ENCODE peak calls at places on chromosomes 13 and 19, in four cellular contexts. D is upper lobe of right lung, G is GM12865, N is lower leg skin. W is an unnamed sample.

GRCh38 chr19:16327501-16327900 is 2.9 kb downstream of the KLF2 start:
- DNase-seq in D (no peak), G (no peak), N (no peak), W (no peak)

GRCh38 chr19:1169921-1170885 is 3.9 kb downstream of the SBNO2 start:
- DNase-seq in D (peak; percentile 69), G (no peak), N (no peak), W (peak; percentile 61)

GRCh38 chr19:17385878-17386611 is 8.0 kb downstream of the CCDC194 start:
- DNase-seq in D (peak; percentile 83), G (peak; percentile 71), N (peak; percentile 91), W (peak; percentile 60)

GRCh38 chr19:1773173-1773572 is 19.9 kb downstream of the ONECUT3 start:
- DNase-seq in D (no peak), G (no peak), N (no peak), W (peak; percentile 17)

GRCh38 chr19:5075603-5076002 is 106.7 kb downstream of the KDM4B start:
- DNase-seq in D (no peak), G (no peak), N (no peak), W (no peak)

GRCh38 chr13:21478881-21479808 is 20.0 kb upstream of the ZDHHC20 start:
- DNase-seq in D (no peak), G (peak; percentile 80), N (no peak), W (peak; percentile 86)

GRCh38 chr19:15331419-15332310 is 674 bp downstream of the BRD4 start:
- DNase-seq in D (peak; percentile 85), G (peak; percentile 67), N (peak; percentile 90), W (peak; percentile 35)

GRCh38 chr13:39148513-39148961 is 110.3 kb downstream of the NHLRC3 start:
- DNase-seq in D (no peak), G (peak; percentile 21), N (no peak), W (peak; percentile 79)

GRCh38 chr13:59236309-59236939 is 927.3 kb downstream of the DIAPH3 start:
- DNase-seq in D (no peak), G (no peak), N (no peak), W (no peak)

DNA sequence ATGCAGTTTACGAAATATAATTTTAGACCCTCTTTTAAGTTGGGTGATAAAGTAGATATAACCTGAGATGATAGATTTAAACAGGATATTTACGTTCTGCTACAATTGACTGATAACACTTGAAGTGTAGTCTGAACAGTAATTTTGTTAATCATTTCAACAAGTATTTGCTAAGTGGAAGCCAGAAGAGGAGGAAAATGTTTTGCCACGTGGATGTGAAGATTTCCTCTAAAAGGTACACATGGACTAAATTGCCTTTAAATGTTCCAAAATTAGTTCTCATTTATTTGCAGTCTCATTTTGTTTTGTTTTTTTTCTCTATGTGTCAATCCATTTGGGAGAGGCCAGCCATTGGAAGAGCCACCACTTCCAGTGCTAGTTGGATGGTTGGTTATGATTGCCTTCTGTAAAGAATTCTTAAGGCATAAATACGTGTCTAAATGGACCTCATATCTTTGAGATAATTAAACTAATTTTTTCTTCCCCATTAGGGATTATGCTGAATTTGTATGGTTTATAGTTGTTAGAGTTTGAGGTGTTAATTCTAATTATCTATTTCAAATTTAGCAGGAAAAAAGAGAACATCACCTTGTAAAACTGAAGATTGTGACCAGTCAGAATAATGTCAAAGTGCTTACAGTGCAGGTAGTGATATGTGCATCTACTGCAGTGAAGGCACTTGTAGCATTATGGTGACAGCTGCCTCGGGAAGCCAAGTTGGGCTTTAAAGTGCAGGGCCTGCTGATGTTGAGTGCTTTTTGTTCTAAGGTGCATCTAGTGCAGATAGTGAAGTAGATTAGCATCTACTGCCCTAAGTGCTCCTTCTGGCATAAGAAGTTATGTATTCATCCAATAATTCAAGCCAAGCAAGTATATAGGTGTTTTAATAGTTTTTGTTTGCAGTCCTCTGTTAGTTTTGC is 2.8 kb downstream of the MIR17HG start:
- DNase-seq in D (no peak), G (peak; percentile 31), N (no peak), W (no peak)
- H3K4me3 ChIP-seq in D (peak overlapping the region; percentile 74), G (peak overlapping the region; percentile 66), N (no peak overlapping the region), W (peak overlapping the region; percentile 69)

DNA sequence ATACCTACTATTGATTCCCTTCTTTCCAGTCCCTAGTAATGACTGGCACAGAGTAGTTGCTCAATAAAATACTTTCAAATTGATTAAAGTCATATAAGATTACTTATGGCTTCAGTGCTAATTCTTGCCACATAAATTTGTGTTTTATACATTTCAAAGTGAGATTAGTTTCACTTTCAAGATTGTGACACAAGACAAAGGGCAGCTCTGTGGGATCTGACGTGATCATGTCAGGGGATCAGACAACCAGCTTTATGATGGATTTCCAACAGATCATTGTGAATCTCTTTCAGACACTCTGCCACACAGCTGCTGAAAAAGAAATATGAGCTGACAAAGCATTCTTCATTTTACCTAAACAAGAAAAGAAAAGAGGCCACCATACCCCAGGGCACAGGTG is 73.4 kb upstream of the POMP start:
- DNase-seq in D (no peak), G (peak; percentile 20), N (no peak), W (no peak)
- H3K4me3 ChIP-seq in D (no peak overlapping the region), G (no peak overlapping the region), N (no peak overlapping the region), W (no peak overlapping the region)

GRCh38 chr19:56594446-56594782 is 688 bp upstream of the ZNF71 start:
- DNase-seq in D (no peak), G (no peak), N (no peak), W (no peak)
- H3K4me3 ChIP-seq in D (peak overlapping the region; percentile 91), G (no peak overlapping the region), N (no peak overlapping the region), W (no peak overlapping the region)

GRCh38 chr13:40776681-40777165 is 5.7 kb upstream of the MRPS31 start:
- DNase-seq in D (no peak), G (peak; percentile 79), N (no peak), W (peak; percentile 32)
- H3K4me3 ChIP-seq in D (no peak overlapping the region), G (no peak overlapping the region), N (no peak overlapping the region), W (no peak overlapping the region)

GRCh38 chr19:29965529-29965928 is 23.5 kb downstream of the URI1 start:
- DNase-seq in D (no peak), G (no peak), N (no peak), W (no peak)
- H3K4me3 ChIP-seq in D (no peak overlapping the region), G (no peak overlapping the region), N (no peak overlapping the region), W (no peak overlapping the region)

DNA sequence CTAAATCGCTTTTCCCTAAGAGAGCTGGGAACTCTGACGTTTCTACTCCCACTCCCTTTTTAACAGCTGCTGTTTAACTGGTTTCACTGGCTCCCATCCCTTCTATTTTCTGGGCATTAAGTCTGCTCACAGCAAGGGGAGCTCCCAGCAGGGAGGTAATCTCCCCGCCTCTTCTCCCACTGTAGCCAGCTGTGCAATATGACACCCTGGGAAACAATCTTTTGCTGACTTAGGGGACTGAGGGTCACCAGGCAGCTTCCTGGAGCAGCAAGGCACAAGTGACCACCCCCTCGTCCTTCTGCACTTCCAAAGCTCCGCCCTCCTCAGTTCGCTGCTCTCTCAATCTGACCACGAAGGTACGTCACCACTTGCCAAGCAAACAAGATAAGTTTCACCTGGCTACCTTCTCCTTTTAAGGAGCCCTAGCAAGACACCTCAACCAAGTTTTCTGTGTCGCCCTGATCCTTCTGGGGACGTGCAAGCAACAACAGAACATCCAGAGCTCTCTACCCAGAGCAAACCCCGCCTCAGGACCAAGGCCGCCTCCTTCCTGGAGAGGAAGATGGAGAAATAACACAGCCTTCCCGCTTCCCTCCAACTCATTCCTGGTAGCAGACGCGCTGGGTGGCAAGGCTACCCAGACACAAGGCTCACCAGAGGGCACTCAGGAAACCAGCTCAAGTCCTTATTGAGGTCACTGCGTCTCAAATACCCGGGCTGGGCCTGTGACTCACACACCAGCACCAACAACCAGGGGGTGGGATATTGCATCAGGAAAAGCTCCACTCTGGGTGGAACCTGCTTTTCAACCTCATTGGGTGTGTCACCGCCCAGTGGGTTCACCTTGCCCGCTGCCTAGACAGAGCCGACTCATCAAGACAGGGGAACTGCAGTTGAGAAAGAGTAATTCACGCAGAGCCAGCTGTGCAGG is 92.4 kb downstream of the STK24 start:
- DNase-seq in D (peak; percentile 87), G (peak; percentile 84), N (peak; percentile 95), W (peak; percentile 89)
- H3K4me3 ChIP-seq in D (peak overlapping the region; percentile 6), G (no peak overlapping the region), N (no peak overlapping the region), W (peak overlapping the region; percentile 16)

GRCh38 chr19:3459965-3460582 is 20.3 kb downstream of the SMIM24 start:
- DNase-seq in D (no peak), G (no peak), N (no peak), W (no peak)

GRCh38 chr19:3465552-3465951 is 14.8 kb downstream of the SMIM24 start:
- DNase-seq in D (no peak), G (no peak), N (no peak), W (no peak)

GRCh38 chr19:3463959-3464796 is 16.1 kb downstream of the SMIM24 start:
- DNase-seq in D (no peak), G (no peak), N (no peak), W (no peak)

GRCh38 chr19:3464797-3465235 is 15.5 kb downstream of the SMIM24 start:
- DNase-seq in D (peak; percentile 66), G (no peak), N (no peak), W (no peak)

GRCh38 chr19:3463039-3463958 is 17.0 kb downstream of the SMIM24 start:
- DNase-seq in D (no peak), G (no peak), N (no peak), W (no peak)
- H3K4me3 ChIP-seq in D (no peak overlapping the region), G (no peak overlapping the region), N (no peak overlapping the region), W (no peak overlapping the region)

DNA sequence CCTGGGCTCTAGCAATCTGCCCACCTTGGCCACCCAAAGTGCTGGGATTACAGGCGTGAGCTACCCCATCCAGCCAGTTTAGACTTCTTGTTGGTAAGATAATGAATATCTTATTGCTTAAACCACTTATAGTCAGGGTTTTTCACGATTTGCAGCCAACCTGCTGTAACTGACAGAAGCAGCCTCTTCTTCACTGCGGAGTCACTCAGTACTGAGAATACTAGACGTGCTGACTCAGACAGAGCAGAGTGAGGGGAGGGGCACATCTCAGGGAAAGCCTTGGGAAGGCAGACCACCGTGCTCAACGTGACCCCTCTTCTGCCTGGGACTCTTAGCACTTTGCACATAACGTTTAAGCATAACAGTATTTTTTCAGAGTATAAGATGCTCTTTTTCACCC is 74.3 kb upstream of the ARHGEF7 start:
- DNase-seq in D (no peak), G (no peak), N (peak; percentile 63), W (no peak)
- H3K4me3 ChIP-seq in D (no peak overlapping the region), G (no peak overlapping the region), N (no peak overlapping the region), W (no peak overlapping the region)

GRCh38 chr13:113820813-113821651 is 42.8 kb downstream of the GAS6 start:
- DNase-seq in D (no peak), G (no peak), N (peak; percentile 95), W (peak; percentile 93)
- H3K4me3 ChIP-seq in D (no peak overlapping the region), G (no peak overlapping the region), N (no peak overlapping the region), W (no peak overlapping the region)

DNA sequence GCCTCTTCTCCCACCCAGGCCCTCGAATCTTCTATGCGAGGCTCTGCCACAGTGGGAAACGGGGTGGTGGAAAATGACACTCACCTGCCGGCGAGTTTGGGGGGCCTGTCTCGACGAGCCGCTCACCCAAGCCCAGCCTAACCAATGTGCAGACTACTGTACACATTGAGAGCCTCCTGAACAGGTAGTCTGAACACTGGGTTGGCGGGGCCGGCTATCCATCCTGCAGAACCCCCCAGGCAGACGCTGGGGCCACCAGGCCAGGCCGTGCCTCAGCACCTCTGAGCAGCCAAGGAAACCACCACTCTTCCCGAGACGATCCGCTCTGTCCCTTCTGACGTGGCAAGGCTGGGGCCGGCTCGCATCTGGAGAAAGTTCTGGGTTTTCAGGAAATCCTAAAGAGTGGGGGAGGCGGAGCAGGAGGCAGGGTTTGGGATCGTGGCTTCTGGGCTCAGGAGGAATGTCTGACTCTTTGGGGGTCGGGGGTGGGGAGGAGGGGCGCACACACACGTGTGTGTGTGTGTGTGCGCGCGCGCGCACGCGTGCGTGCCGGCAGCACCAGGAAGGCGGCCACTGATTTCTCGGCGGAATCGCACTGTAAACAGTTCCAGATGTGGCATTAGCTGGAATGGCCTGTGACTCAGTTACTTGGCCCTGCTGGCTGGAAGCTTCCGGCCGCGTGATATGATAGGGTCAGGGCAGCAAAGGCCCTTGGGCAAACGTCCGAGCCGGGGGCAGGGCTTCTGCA is 18.5 kb downstream of the TMED1 start:
- DNase-seq in D (no peak), G (no peak), N (peak; percentile 93), W (peak; percentile 86)
- H3K4me3 ChIP-seq in D (peak overlapping the region; percentile 40), G (no peak overlapping the region), N (no peak overlapping the region), W (peak overlapping the region; percentile 44)